ENCODE peak calls at places on chromosomes 4 and X, in six cellular contexts. M, B, H, L, U and K are unnamed samples.
A peak's percentile ranks its signal among the peaks of the same experiment; 100 is the strongest.

GRCh38 chrX:142250502-142250901 is 45.4 kb upstream of the MAGEC2 start:
- DNase-seq in M (no peak), B (no peak), H (no peak), L (no peak), U (no peak), K (no peak)

GRCh38 chrX:42746606-42747005 is 31.4 kb downstream of the PPP1R2C start:
- DNase-seq in M (no peak), B (peak; percentile 65), H (peak; percentile 59), L (no peak), U (no peak), K (no peak)

GRCh38 chr4:145709843-145710242 is 29.9 kb downstream of the C4orf51 start:
- DNase-seq in M (no peak), B (peak; percentile 86), H (no peak), L (no peak), U (no peak), K (no peak)

GRCh38 chr4:24042094-24042493 is 152.2 kb upstream of the PPARGC1A start:
- DNase-seq in M (no peak), B (peak; percentile 96), H (no peak), L (no peak), U (no peak), K (no peak)

GRCh38 chr4:153488719-153489384 is 22.7 kb downstream of the TMEM131L start:
- DNase-seq in M (no peak), B (no peak), H (peak; percentile 53), L (peak; percentile 77), U (no peak), K (no peak)

GRCh38 chr4:148061795-148062194 is 329.9 kb downstream of the ARHGAP10 start:
- DNase-seq in M (no peak), B (no peak), H (no peak), L (no peak), U (no peak), K (no peak)

GRCh38 chr4:123418486-123418931 is 21.9 kb downstream of the SPRY1 start:
- DNase-seq in M (no peak), B (peak; percentile 85), H (peak; percentile 83), L (no peak), U (no peak), K (no peak)

GRCh38 chrX:133594156-133594555 is 178.9 kb upstream of the GPC4 start:
- DNase-seq in M (no peak), B (no peak), H (no peak), L (no peak), U (no peak), K (no peak)

GRCh38 chrX:134642394-134642793 is 15.9 kb downstream of the PLAC1 start:
- DNase-seq in M (no peak), B (no peak), H (no peak), L (no peak), U (no peak), K (no peak)

GRCh38 chr4:131764730-131765129 is 1384.4 kb upstream of the PCDH10 start:
- DNase-seq in M (no peak), B (no peak), H (no peak), L (no peak), U (no peak), K (peak; percentile 70)

GRCh38 chr4:26785312-26785711 is 75.3 kb upstream of the STIM2 start:
- DNase-seq in M (no peak), B (no peak), H (no peak), L (no peak), U (no peak), K (no peak)

GRCh38 chr4:55399581-55399980 is 3.8 kb downstream of the TMEM165 start:
- DNase-seq in M (no peak), B (no peak), H (no peak), L (no peak), U (no peak), K (no peak)

GRCh38 chr4:17111959-17112659 is 213.7 kb upstream of the LDB2 start:
- DNase-seq in M (no peak), B (no peak), H (no peak), L (no peak), U (peak; percentile 33), K (no peak)
- TF ChIP-seq CTCF in M (no peak), B (peak; percentile 52), H (peak; percentile 42), L (peak; percentile 19), U (peak; percentile 55), K (peak; percentile 71)

GRCh38 chr4:175661437-175661836 is 150.6 kb downstream of the GPM6A start:
- DNase-seq in M (no peak), B (no peak), H (no peak), L (no peak), U (no peak), K (no peak)

GRCh38 chr4:175656615-175657014 is 155.4 kb downstream of the GPM6A start:
- DNase-seq in M (no peak), B (no peak), H (no peak), L (no peak), U (no peak), K (no peak)

GRCh38 chr4:175651701-175652100 is 160.4 kb downstream of the GPM6A start:
- DNase-seq in M (no peak), B (no peak), H (no peak), L (no peak), U (no peak), K (no peak)

DNA sequence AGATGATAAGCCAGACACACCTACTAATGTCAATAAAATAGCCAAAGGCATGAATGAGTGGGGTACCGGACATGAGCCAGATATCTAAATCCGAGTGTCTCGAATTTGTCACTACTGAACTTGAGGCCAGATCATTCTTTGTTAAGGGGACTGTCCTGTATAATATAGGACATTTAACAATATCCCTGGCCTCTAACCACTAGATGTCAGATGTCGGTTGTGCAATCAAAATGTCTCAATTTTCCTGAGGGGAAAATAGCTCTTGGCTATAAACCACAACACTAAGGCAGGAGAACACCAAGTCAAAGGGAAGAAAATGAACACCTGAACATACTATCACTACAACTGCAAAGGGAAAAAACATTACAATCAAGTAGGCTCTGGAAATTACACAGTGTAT is 154.5 kb downstream of the GPM6A start:
- DNase-seq in M (no peak), B (no peak), H (no peak), L (no peak), U (no peak), K (no peak)
- TF ChIP-seq CTCF in M (no peak), B (no peak), H (no peak), L (no peak), U (no peak), K (no peak)

DNA sequence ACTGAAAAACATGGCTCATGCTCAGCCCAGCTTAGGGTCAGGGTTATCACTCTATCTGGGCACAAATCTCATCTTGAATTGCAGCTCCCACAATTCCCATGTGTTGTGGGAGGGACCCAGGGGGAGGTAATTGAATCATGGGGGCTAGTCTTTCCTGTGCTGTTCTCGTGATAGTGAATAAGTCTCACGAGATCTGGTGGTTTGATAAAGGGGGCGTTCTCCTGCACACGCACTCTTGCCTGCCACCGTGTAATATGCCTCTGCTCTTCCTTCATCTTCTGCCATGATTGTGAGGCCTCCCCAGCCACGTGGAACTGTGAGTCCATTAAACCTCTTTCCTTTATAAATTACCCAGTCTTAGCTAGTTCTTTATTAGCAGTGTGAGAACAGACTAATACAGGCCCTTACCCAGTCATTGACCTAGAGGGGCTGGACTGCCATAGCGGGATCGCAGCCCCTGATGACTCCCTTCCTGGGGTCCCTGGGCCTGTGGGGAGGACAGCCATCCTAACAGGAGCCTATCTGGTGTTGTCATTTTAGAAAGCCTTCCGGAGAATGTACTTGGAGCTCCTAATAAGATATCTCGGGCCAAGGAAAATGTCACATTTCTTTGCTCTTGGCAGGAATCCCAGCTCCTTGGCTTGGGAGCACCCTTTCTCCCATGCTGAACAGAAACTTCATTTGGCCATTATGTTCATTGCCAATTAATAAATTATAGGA is 112.6 kb downstream of the PHKA2 start:
- DNase-seq in M (no peak), B (peak; percentile 30), H (no peak), L (no peak), U (no peak), K (no peak)
- TF ChIP-seq CTCF in M (no peak), B (no peak), H (no peak), L (no peak), U (no peak), K (no peak)

GRCh38 chrX:28590394-28590793 is 3.1 kb downstream of the IL1RAPL1 start:
- DNase-seq in M (no peak), B (peak; percentile 53), H (no peak), L (no peak), U (no peak), K (no peak)
- TF ChIP-seq CTCF in M (no peak), B (peak; percentile 34), H (no peak), L (no peak), U (peak; percentile 15), K (peak; percentile 41)

DNA sequence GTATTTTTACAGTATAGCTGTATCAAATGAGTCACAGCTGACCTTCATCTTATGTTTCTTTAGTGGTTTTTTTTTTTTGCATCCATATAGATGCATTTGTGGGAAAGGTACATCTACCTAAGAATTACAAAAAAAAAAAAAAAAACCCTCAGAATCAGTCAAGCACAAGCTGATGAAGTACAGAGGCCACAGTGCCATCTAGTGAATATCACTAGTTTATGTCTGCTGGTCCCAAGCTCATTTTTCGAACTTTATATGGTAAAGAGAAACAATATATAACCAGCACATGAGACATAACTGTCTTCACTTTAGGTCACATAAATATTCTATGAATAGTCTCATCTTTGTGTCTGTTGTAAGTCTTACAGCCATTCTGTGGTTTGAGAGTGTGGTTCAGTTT is 220.1 kb downstream of the DLG3 start:
- DNase-seq in M (no peak), B (peak; percentile 42), H (no peak), L (no peak), U (no peak), K (no peak)
- TF ChIP-seq CTCF in M (peak; percentile 12), B (peak; percentile 36), H (peak; percentile 2), L (no peak), U (peak; percentile 57), K (peak; percentile 60)

GRCh38 chr4:158578476-158578875 is 56.8 kb downstream of the RXFP1 start:
- DNase-seq in M (no peak), B (peak; percentile 46), H (no peak), L (no peak), U (no peak), K (no peak)
- TF ChIP-seq CTCF in M (no peak), B (peak; percentile 43), H (peak; percentile 1), L (no peak), U (peak; percentile 42), K (no peak)

DNA sequence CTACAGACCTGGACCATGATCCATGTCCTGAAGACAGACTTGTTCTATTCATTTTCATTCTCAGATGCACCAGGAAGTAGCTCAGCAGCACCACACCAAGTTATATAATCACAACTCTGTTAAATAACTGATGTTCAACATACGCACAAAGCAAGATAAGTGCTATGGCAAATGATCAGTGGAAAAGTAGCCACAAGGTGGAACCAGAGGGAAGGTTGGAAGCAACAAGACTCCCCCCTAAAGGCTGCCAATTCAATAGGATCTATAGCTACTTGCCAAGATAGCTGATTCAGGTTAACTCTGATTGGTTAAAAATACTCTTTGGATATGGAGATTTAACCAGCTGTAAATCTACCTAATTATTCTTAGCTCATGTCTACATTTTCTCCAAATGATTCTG is 23.7 kb upstream of the FAM47B start:
- DNase-seq in M (no peak), B (peak; percentile 69), H (no peak), L (no peak), U (peak; percentile 2), K (no peak)
- TF ChIP-seq CTCF in M (no peak), B (peak; percentile 53), H (no peak), L (peak; percentile 21), U (peak; percentile 57), K (peak; percentile 70)